ENCODE peak calls at places on chromosomes 13 and 19, in eight cellular contexts. U, I, T, H, R, M, S and J are unnamed samples.

GRCh38 chr13:48334534-48335127 is 31.1 kb downstream of the RB1 start:
- DNase-seq in H (peak; percentile 39), I (peak; percentile 31), R (peak; percentile 49), M (peak; percentile 65), S (peak; percentile 19), T (peak; percentile 15), U (peak; percentile 45), J (peak; percentile 45)

GRCh38 chr13:44449999-44450821 is 76.6 kb downstream of the SERP2 start:
- DNase-seq in I (no peak), H (peak; percentile 69), M (no peak), S (no peak), U (no peak), T (no peak), R (peak; percentile 74), J (no peak)

GRCh38 chr19:35403116-35403760 is 32.4 kb downstream of the GPR42 start:
- DNase-seq in I (no peak), S (no peak), R (no peak), T (no peak), H (no peak), U (no peak), M (no peak), J (no peak)

GRCh38 chr13:93559718-93560117 is 333.1 kb downstream of the GPC6 start:
- DNase-seq in U (no peak), R (peak; percentile 94), T (no peak), M (no peak), H (no peak), S (no peak), I (no peak), J (no peak)

GRCh38 chr19:18576383-18576782 is 4.7 kb downstream of the UBA52 start:
- DNase-seq in I (no peak), M (no peak), H (no peak), T (no peak), R (no peak), S (no peak), U (no peak), J (no peak)

GRCh38 chr19:45424191-45425058 is 708 bp upstream of the ERCC1 start:
- DNase-seq in H (peak; percentile 87), R (peak; percentile 95), I (peak; percentile 51), S (peak; percentile 91), T (peak; percentile 67), U (peak; percentile 82), M (peak; percentile 52), J (peak; percentile 50)

GRCh38 chr13:109737606-109738005 is 48.8 kb downstream of the IRS2 start:
- DNase-seq in R (no peak), T (no peak), S (no peak), I (no peak), U (no peak), M (no peak), H (no peak), J (no peak)

GRCh38 chr19:33235996-33236350 is 10.3 kb upstream of the SLC7A10 start:
- DNase-seq in U (no peak), S (no peak), M (no peak), T (no peak), I (no peak), R (no peak), H (no peak), J (no peak)

GRCh38 chr13:83881917-83882625 is at the start of gene SLITRK1:
- DNase-seq in R (no peak), I (peak; percentile 94), T (peak; percentile 16), M (no peak), S (no peak), U (peak; percentile 96), H (peak; percentile 80), J (no peak)

GRCh38 chr13:43769552-43769951 is 17.2 kb downstream of the ENOX1 start:
- DNase-seq in S (no peak), R (no peak), T (no peak), M (no peak), H (no peak), I (no peak), U (no peak), J (no peak)

GRCh38 chr13:19151581-19152263 is 29.9 kb downstream of the TUBA3C start:
- DNase-seq in H (no peak), U (no peak), M (no peak), I (no peak), S (no peak), R (no peak), T (no peak), J (no peak)

GRCh38 chr13:98853791-98854191 is 101.3 kb upstream of the SLC15A1 start:
- DNase-seq in R (no peak), M (no peak), S (no peak), U (no peak), H (no peak), T (no peak), I (no peak), J (peak; percentile 96)

GRCh38 chr13:27792393-27793218 is at the start of gene GSX1:
- DNase-seq in S (no peak), H (peak; percentile 90), U (peak; percentile 95), T (no peak), I (peak; percentile 96), R (peak; percentile 63), M (no peak), J (no peak)

DNA sequence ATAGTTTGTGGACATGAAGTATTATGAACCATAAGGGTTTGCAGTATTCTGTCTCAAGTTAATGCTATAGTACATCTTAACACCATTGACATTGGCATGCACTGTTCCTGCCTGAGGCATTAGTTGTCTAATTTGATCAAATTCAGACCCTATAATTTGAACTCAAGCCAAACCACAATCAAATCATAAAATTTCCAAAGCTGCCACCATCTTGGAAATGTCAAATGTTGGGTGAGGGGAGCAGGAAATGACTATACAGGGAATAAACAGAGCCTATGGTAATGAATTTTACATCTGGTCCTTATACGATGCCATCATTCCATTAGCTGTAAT is 257.9 kb downstream of the SPRY2 start:
- DNase-seq in R (no peak), U (no peak), H (no peak), T (no peak), M (no peak), I (no peak), S (no peak), J (no peak)
- H3K4me2 ChIP-seq in R (no peak overlapping the region), U (no peak overlapping the region), H (no peak overlapping the region), T (peak overlapping the region; percentile 70), M (no peak overlapping the region), I (no peak overlapping the region), S (no peak overlapping the region), J (no peak overlapping the region)

GRCh38 chr19:1014161-1015060 is 6.5 kb downstream of the TMEM259 start:
- DNase-seq in S (no peak), R (no peak), T (no peak), I (no peak), U (no peak), H (no peak), M (no peak), J (no peak)

GRCh38 chr19:1013218-1013617 is 7.7 kb downstream of the TMEM259 start:
- DNase-seq in R (no peak), M (no peak), S (no peak), I (no peak), T (no peak), U (no peak), H (no peak), J (no peak)

GRCh38 chr19:1016647-1017114 is 4.2 kb downstream of the TMEM259 start:
- DNase-seq in I (no peak), R (peak; percentile 33), M (no peak), U (no peak), S (no peak), H (peak; percentile 70), T (no peak), J (peak; percentile 50)

GRCh38 chr19:1015782-1016646 is 4.9 kb downstream of the TMEM259 start:
- DNase-seq in H (no peak), I (peak; percentile 42), R (no peak), T (no peak), S (no peak), M (no peak), U (peak; percentile 65), J (peak; percentile 90)

GRCh38 chr19:1015061-1015781 is 5.7 kb downstream of the TMEM259 start:
- DNase-seq in T (no peak), H (no peak), U (no peak), M (no peak), R (no peak), I (no peak), S (no peak), J (no peak)
- TF ChIP-seq EZH2phosphoT487 in T (no peak), H (no peak), U (no peak), M (no peak), R (no peak), I (no peak), S (no peak), J (no peak)

DNA sequence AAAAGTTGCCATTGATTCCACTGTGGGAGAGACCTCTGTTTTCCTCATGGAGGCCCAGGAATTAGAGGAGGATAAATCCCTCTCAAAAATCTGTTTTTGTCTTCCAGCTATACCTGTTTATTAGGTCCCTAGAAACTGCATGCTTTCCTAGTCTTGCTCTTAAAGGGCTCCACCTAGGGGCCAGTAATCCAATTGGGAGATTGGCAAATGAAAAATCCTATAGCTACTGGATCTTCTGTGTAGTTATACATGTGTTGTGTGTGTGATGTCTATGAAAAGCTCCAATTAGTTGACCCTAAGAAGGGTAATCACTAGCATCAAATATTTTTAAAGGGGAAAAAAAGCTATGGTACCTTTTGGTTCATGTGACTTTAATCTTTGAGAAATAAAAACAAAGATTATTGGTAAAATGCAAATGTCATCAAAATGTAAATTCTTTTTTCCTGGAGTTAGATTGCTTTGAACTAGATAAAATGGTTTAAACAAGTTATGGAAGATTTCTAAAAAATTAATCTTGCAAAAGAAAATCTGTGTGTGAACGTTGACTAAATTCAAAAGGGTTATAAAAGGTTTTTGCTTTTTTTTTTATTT is 63.4 kb upstream of the C1QTNF9B start:
- DNase-seq in U (peak; percentile 80), I (peak; percentile 57), T (no peak), H (peak; percentile 69), R (peak; percentile 73), M (peak; percentile 27), S (peak; percentile 27), J (no peak)
- TF ChIP-seq CTCF in U (peak; percentile 73), I (peak; percentile 83), T (peak; percentile 90), H (peak; percentile 67), R (peak; percentile 84), M (peak; percentile 83), S (peak; percentile 81), J (peak; percentile 38)

GRCh38 chr19:11598746-11599145 is 1.5 kb downstream of the ZNF627 start:
- DNase-seq in R (no peak), H (no peak), U (no peak), S (no peak), M (no peak), I (no peak), T (no peak), J (no peak)
- H3K4me2 ChIP-seq in R (peak overlapping the region; percentile 79), H (peak overlapping the region; percentile 85), U (peak overlapping the region; percentile 84), S (peak overlapping the region; percentile 90), M (peak overlapping the region; percentile 100), I (peak overlapping the region; percentile 88), T (peak overlapping the region; percentile 90), J (no peak overlapping the region)

GRCh38 chr19:52200044-52200443 is 10.2 kb downstream of the PPP2R1A start:
- DNase-seq in I (no peak), T (no peak), S (no peak), U (no peak), H (no peak), R (peak; percentile 25), M (no peak), J (no peak)
- TF ChIP-seq EZH2phosphoT487 in I (no peak), T (no peak), S (no peak), U (no peak), H (no peak), R (no peak), M (no peak), J (no peak)

GRCh38 chr19:1555802-1556638 is 12.1 kb downstream of the MEX3D start:
- DNase-seq in H (peak; percentile 4), R (no peak), M (no peak), U (no peak), T (no peak), S (no peak), I (no peak), J (no peak)
- TF ChIP-seq CTCF in H (no peak), R (no peak), M (no peak), U (no peak), T (no peak), S (no peak), I (no peak), J (no peak)

GRCh38 chr19:15231256-15231655 is 992 bp downstream of the EPHX3 start:
- DNase-seq in S (no peak), H (no peak), I (no peak), U (no peak), T (no peak), R (peak; percentile 28), M (no peak), J (no peak)
- H3K4me2 ChIP-seq in S (no peak overlapping the region), H (no peak overlapping the region), I (peak overlapping the region; percentile 77), U (peak overlapping the region; percentile 93), T (no peak overlapping the region), R (no peak overlapping the region), M (no peak overlapping the region), J (no peak overlapping the region)